ENCODE peak calls at places on chromosomes 4 and X, in six cellular contexts. One of them, this sample, is unnamed.

GRCh38 chr4:38896940-38897339 is 29.3 kb downstream of the FAM114A1 start:
- ATAC-seq in lower lobe of right lung: no peak
- ATAC-seq in mucosa of descending colon: no peak
- ATAC-seq in gastrocnemius medialis: no peak
- ATAC-seq in upper lobe of left lung: no peak
- ATAC-seq in HepG2: no peak
- ATAC-seq in this sample: no peak

GRCh38 chr4:112966701-112967100 is 82.8 kb upstream of the ANK2 start:
- ATAC-seq in lower lobe of right lung: no peak
- ATAC-seq in mucosa of descending colon: no peak
- ATAC-seq in gastrocnemius medialis: no peak
- ATAC-seq in upper lobe of left lung: no peak
- ATAC-seq in HepG2: no peak
- ATAC-seq in this sample: no peak

GRCh38 chrX:71096702-71097032 is 1.0 kb downstream of the FOXO4 start:
- ATAC-seq in lower lobe of right lung: no peak
- ATAC-seq in mucosa of descending colon: peak
- ATAC-seq in gastrocnemius medialis: no peak
- ATAC-seq in upper lobe of left lung: no peak
- ATAC-seq in HepG2: peak
- ATAC-seq in this sample: no peak

GRCh38 chr4:1031956-1032795 is 20.8 kb downstream of the FGFRL1 start:
- ATAC-seq in lower lobe of right lung: no peak
- ATAC-seq in mucosa of descending colon: peak
- ATAC-seq in gastrocnemius medialis: no peak
- ATAC-seq in upper lobe of left lung: no peak
- ATAC-seq in HepG2: peak
- ATAC-seq in this sample: no peak

GRCh38 chrX:46376246-46376885 is 168.9 kb downstream of the ZNF674 start:
- ATAC-seq in lower lobe of right lung: no peak
- ATAC-seq in mucosa of descending colon: peak
- ATAC-seq in gastrocnemius medialis: no peak
- ATAC-seq in upper lobe of left lung: no peak
- ATAC-seq in HepG2: peak
- ATAC-seq in this sample: no peak

GRCh38 chr4:17667653-17668201 is 53.3 kb downstream of the MED28 start:
- ATAC-seq in lower lobe of right lung: no peak
- ATAC-seq in mucosa of descending colon: peak
- ATAC-seq in gastrocnemius medialis: no peak
- ATAC-seq in upper lobe of left lung: no peak
- ATAC-seq in HepG2: peak
- ATAC-seq in this sample: no peak

GRCh38 chr4:37389967-37390580 is 145.5 kb downstream of the NWD2 start:
- ATAC-seq in lower lobe of right lung: peak
- ATAC-seq in mucosa of descending colon: peak
- ATAC-seq in gastrocnemius medialis: no peak
- ATAC-seq in upper lobe of left lung: peak
- ATAC-seq in HepG2: peak
- ATAC-seq in this sample: no peak

GRCh38 chr4:82230310-82230709 is 143.5 kb downstream of the HNRNPD start:
- ATAC-seq in lower lobe of right lung: peak
- ATAC-seq in mucosa of descending colon: no peak
- ATAC-seq in gastrocnemius medialis: no peak
- ATAC-seq in upper lobe of left lung: peak
- ATAC-seq in HepG2: no peak
- ATAC-seq in this sample: no peak

GRCh38 chr4:147826288-147826646 is 94.4 kb downstream of the ARHGAP10 start:
- ATAC-seq in lower lobe of right lung: no peak
- ATAC-seq in mucosa of descending colon: peak
- ATAC-seq in gastrocnemius medialis: peak
- ATAC-seq in upper lobe of left lung: no peak
- ATAC-seq in HepG2: no peak
- ATAC-seq in this sample: no peak

GRCh38 chr4:111230265-111230664 is 607.4 kb upstream of the PITX2 start:
- ATAC-seq in lower lobe of right lung: no peak
- ATAC-seq in mucosa of descending colon: no peak
- ATAC-seq in gastrocnemius medialis: no peak
- ATAC-seq in upper lobe of left lung: no peak
- ATAC-seq in HepG2: no peak
- ATAC-seq in this sample: no peak

GRCh38 chr4:99642725-99643489 is 14.7 kb downstream of the C4orf54 start:
- ATAC-seq in lower lobe of right lung: peak
- ATAC-seq in mucosa of descending colon: no peak
- ATAC-seq in gastrocnemius medialis: peak
- ATAC-seq in upper lobe of left lung: peak
- ATAC-seq in HepG2: no peak
- ATAC-seq in this sample: peak

GRCh38 chr4:143186202-143186601 is 1.5 kb downstream of the USP38 start:
- ATAC-seq in lower lobe of right lung: no peak
- ATAC-seq in mucosa of descending colon: no peak
- ATAC-seq in gastrocnemius medialis: no peak
- ATAC-seq in upper lobe of left lung: no peak
- ATAC-seq in HepG2: no peak
- ATAC-seq in this sample: no peak

GRCh38 chrX:41265615-41266014 is 68.3 kb upstream of the DDX3X start:
- ATAC-seq in lower lobe of right lung: peak
- ATAC-seq in mucosa of descending colon: peak
- ATAC-seq in gastrocnemius medialis: peak
- ATAC-seq in upper lobe of left lung: peak
- ATAC-seq in HepG2: peak
- ATAC-seq in this sample: peak

GRCh38 chr4:54676062-54676461 is 18.3 kb downstream of the KIT start:
- ATAC-seq in lower lobe of right lung: no peak
- ATAC-seq in mucosa of descending colon: no peak
- ATAC-seq in gastrocnemius medialis: no peak
- ATAC-seq in upper lobe of left lung: no peak
- ATAC-seq in HepG2: no peak
- ATAC-seq in this sample: no peak

GRCh38 chrX:66024570-66024969 is 15.3 kb downstream of the VSIG4 start:
- ATAC-seq in lower lobe of right lung: no peak
- ATAC-seq in mucosa of descending colon: no peak
- ATAC-seq in gastrocnemius medialis: no peak
- ATAC-seq in upper lobe of left lung: no peak
- ATAC-seq in HepG2: no peak
- ATAC-seq in this sample: no peak

GRCh38 chr4:138241281-138242075 is 671 bp downstream of the SLC7A11 start:
- ATAC-seq in lower lobe of right lung: peak
- ATAC-seq in mucosa of descending colon: peak
- ATAC-seq in gastrocnemius medialis: no peak
- ATAC-seq in upper lobe of left lung: peak
- ATAC-seq in HepG2: peak
- ATAC-seq in this sample: no peak

GRCh38 chrX:40685352-40685918 is 38.1 kb upstream of the CXorf38 start:
- ATAC-seq in lower lobe of right lung: no peak
- ATAC-seq in mucosa of descending colon: no peak
- ATAC-seq in gastrocnemius medialis: no peak
- ATAC-seq in upper lobe of left lung: no peak
- ATAC-seq in HepG2: no peak
- ATAC-seq in this sample: no peak

GRCh38 chr4:66575024-66575696 is 904.9 kb upstream of the EPHA5 start:
- ATAC-seq in lower lobe of right lung: no peak
- ATAC-seq in mucosa of descending colon: no peak
- ATAC-seq in gastrocnemius medialis: no peak
- ATAC-seq in upper lobe of left lung: peak
- ATAC-seq in HepG2: peak
- ATAC-seq in this sample: no peak

GRCh38 chr4:142348489-142349076 is 497.5 kb downstream of the INPP4B start:
- ATAC-seq in lower lobe of right lung: no peak
- ATAC-seq in mucosa of descending colon: peak
- ATAC-seq in gastrocnemius medialis: no peak
- ATAC-seq in upper lobe of left lung: no peak
- ATAC-seq in HepG2: no peak
- ATAC-seq in this sample: no peak

GRCh38 chr4:163108614-163109013 is 58.1 kb downstream of the NAF1 start:
- ATAC-seq in lower lobe of right lung: no peak
- ATAC-seq in mucosa of descending colon: no peak
- ATAC-seq in gastrocnemius medialis: no peak
- ATAC-seq in upper lobe of left lung: no peak
- ATAC-seq in HepG2: no peak
- ATAC-seq in this sample: no peak

GRCh38 chr4:163113921-163114703 is 52.6 kb downstream of the NAF1 start:
- ATAC-seq in lower lobe of right lung: no peak
- ATAC-seq in mucosa of descending colon: no peak
- ATAC-seq in gastrocnemius medialis: no peak
- ATAC-seq in upper lobe of left lung: no peak
- ATAC-seq in HepG2: no peak
- ATAC-seq in this sample: no peak

GRCh38 chr4:163110442-163110841 is 56.2 kb downstream of the NAF1 start:
- ATAC-seq in lower lobe of right lung: no peak
- ATAC-seq in mucosa of descending colon: no peak
- ATAC-seq in gastrocnemius medialis: no peak
- ATAC-seq in upper lobe of left lung: no peak
- ATAC-seq in HepG2: no peak
- ATAC-seq in this sample: no peak

GRCh38 chr4:163109967-163110366 is 56.7 kb downstream of the NAF1 start:
- ATAC-seq in lower lobe of right lung: no peak
- ATAC-seq in mucosa of descending colon: no peak
- ATAC-seq in gastrocnemius medialis: no peak
- ATAC-seq in upper lobe of left lung: no peak
- ATAC-seq in HepG2: no peak
- ATAC-seq in this sample: no peak

DNA sequence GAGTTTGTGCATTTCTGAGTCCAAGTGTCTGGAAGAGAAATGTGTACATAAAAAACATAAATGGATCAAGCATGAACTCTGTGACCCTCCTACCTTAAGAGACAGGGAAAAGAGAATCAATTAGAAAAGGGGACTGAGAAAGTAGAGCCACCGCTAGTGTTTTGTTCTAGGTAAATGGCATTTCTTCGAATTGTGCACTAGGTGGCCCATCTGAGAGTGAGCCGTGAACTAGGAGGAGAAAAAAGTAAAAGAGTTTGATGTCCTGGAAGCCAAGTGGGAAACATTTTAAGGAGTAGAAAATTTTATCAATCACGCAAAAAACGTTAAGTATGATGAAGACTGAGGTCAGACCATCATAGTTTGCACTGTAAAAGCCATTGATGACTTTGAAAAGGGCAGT is 55.1 kb downstream of the NAF1 start:
- ATAC-seq in lower lobe of right lung: no peak
- ATAC-seq in mucosa of descending colon: peak
- ATAC-seq in gastrocnemius medialis: no peak
- ATAC-seq in upper lobe of left lung: no peak
- ATAC-seq in HepG2: peak
- ATAC-seq in this sample: no peak
- TF ChIP-seq CTCF in lower lobe of right lung: no peak
- TF ChIP-seq CTCF in mucosa of descending colon: peak
- TF ChIP-seq CTCF in gastrocnemius medialis: no peak
- TF ChIP-seq CTCF in upper lobe of left lung: no peak
- TF ChIP-seq CTCF in HepG2: no peak
- TF ChIP-seq CTCF in this sample: no peak

GRCh38 chrX:6363193-6363592 is 134.5 kb upstream of the NLGN4X start:
- ATAC-seq in lower lobe of right lung: no peak
- ATAC-seq in mucosa of descending colon: no peak
- ATAC-seq in gastrocnemius medialis: no peak
- ATAC-seq in upper lobe of left lung: no peak
- ATAC-seq in HepG2: no peak
- ATAC-seq in this sample: no peak
- TF ChIP-seq CTCF in lower lobe of right lung: no peak
- TF ChIP-seq CTCF in mucosa of descending colon: no peak
- TF ChIP-seq CTCF in gastrocnemius medialis: no peak
- TF ChIP-seq CTCF in upper lobe of left lung: no peak
- TF ChIP-seq CTCF in HepG2: no peak
- TF ChIP-seq CTCF in this sample: no peak

GRCh38 chrX:97026406-97026805 is 142.7 kb downstream of the RPA4 start:
- ATAC-seq in lower lobe of right lung: no peak
- ATAC-seq in mucosa of descending colon: no peak
- ATAC-seq in gastrocnemius medialis: no peak
- ATAC-seq in upper lobe of left lung: no peak
- ATAC-seq in HepG2: no peak
- ATAC-seq in this sample: no peak
- TF ChIP-seq CTCF in lower lobe of right lung: no peak
- TF ChIP-seq CTCF in mucosa of descending colon: no peak
- TF ChIP-seq CTCF in gastrocnemius medialis: no peak
- TF ChIP-seq CTCF in upper lobe of left lung: no peak
- TF ChIP-seq CTCF in HepG2: no peak
- TF ChIP-seq CTCF in this sample: no peak

DNA sequence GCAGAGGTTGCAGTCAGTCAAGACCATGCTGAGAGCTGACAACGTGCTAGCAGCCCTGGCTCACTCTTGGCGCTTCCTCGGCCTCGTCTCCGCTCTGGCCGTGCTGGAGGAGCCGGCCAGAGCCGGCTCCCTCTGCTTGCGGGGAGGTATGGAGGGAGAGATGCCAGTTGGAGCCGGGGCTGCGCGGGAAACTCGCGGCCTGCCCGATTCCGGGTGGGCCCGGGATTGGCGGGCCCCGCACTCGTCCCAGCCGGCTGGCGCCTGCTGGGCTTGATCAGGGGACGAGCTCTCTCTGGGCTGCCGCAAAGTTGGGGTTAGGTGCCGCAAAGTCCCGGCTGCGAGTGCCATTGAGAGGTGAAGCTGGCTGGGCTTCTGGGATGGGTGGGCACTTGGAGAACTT is 27.8 kb upstream of the SHISA3 start:
- ATAC-seq in lower lobe of right lung: no peak
- ATAC-seq in mucosa of descending colon: no peak
- ATAC-seq in gastrocnemius medialis: no peak
- ATAC-seq in upper lobe of left lung: no peak
- ATAC-seq in HepG2: no peak
- ATAC-seq in this sample: no peak
- TF ChIP-seq CTCF in lower lobe of right lung: no peak
- TF ChIP-seq CTCF in mucosa of descending colon: no peak
- TF ChIP-seq CTCF in gastrocnemius medialis: no peak
- TF ChIP-seq CTCF in upper lobe of left lung: no peak
- TF ChIP-seq CTCF in HepG2: no peak
- TF ChIP-seq CTCF in this sample: no peak

GRCh38 chr4:44674471-44674870 is 3.7 kb upstream of the GUF1 start:
- ATAC-seq in lower lobe of right lung: no peak
- ATAC-seq in mucosa of descending colon: no peak
- ATAC-seq in gastrocnemius medialis: no peak
- ATAC-seq in upper lobe of left lung: no peak
- ATAC-seq in HepG2: no peak
- ATAC-seq in this sample: no peak
- TF ChIP-seq CTCF in lower lobe of right lung: no peak
- TF ChIP-seq CTCF in mucosa of descending colon: no peak
- TF ChIP-seq CTCF in gastrocnemius medialis: no peak
- TF ChIP-seq CTCF in upper lobe of left lung: no peak
- TF ChIP-seq CTCF in HepG2: no peak
- TF ChIP-seq CTCF in this sample: no peak

This sample was measured in gastroesophageal sphincter.